ENCODE peak calls at places on chromosomes 16 and 17, in eight cellular contexts. D is heart left ventricle; O is H9; E is SK-N-SH; L is Caco-2; B is aorta; C is CD4-positive, alpha-beta memory T cell; K is left lung. A is an unnamed sample. For H3K4me1, H3K9me3 and H3K27me3, the result is how much of the 10 kb centered on the place peaks cover.

GRCh38 chr17:47280072-47280811 is 26.6 kb downstream of the ITGB3 start:
- DNase-seq in D (no peak), O (no peak), E (no peak), L (no peak), B (peak), C (no peak), K (no peak), A (no peak)

GRCh38 chr17:48871551-48872351 is 20.8 kb upstream of the ATP5MC1 start:
- DNase-seq in D (peak), O (no peak), E (no peak), L (peak), B (no peak), C (no peak), K (no peak), A (no peak)

GRCh38 chr17:55527520-55528118 is 16.4 kb upstream of the SMIM36 start:
- DNase-seq in D (peak), O (peak), E (peak), L (no peak), B (no peak), C (no peak), K (no peak), A (peak)

GRCh38 chr17:50261051-50261915 is 13.0 kb upstream of the TMEM92 start:
- DNase-seq in D (no peak), O (no peak), E (peak), L (peak), B (peak), C (no peak), K (no peak), A (no peak)

GRCh38 chr16:88619859-88620655 is 18.3 kb upstream of the IL17C start:
- DNase-seq in D (no peak), O (no peak), E (no peak), L (no peak), B (no peak), C (peak), K (no peak), A (no peak)

GRCh38 chr16:70688266-70688742 is 2.5 kb upstream of the MTSS2 start:
- DNase-seq in D (peak), O (no peak), E (peak), L (no peak), B (peak), C (no peak), K (peak), A (peak)

GRCh38 chr17:77426676-77427386 is 286.1 kb downstream of the SEC14L1 start:
- DNase-seq in D (no peak), O (no peak), E (no peak), L (no peak), B (no peak), C (no peak), K (no peak), A (no peak)

GRCh38 chr16:11078812-11079459 is 134.6 kb downstream of the CLEC16A start:
- DNase-seq in D (peak), O (no peak), E (peak), L (no peak), B (peak), C (no peak), K (no peak), A (no peak)

GRCh38 chr16:54897930-54898329 is 32.7 kb upstream of the IRX5 start:
- DNase-seq in D (no peak), O (no peak), E (no peak), L (no peak), B (no peak), C (no peak), K (no peak), A (no peak)

GRCh38 chr17:49513616-49514373 is 18.7 kb downstream of the NGFR start:
- DNase-seq in D (peak), O (peak), E (no peak), L (peak), B (peak), C (no peak), K (no peak), A (no peak)

GRCh38 chr16:75138636-75139035 is 9.7 kb upstream of the ZFP1 start:
- DNase-seq in D (no peak), O (peak), E (no peak), L (peak), B (no peak), C (no peak), K (no peak), A (peak)

GRCh38 chr16:46926470-46927225 is 42.5 kb downstream of the GPT2 start:
- DNase-seq in D (no peak), O (no peak), E (no peak), L (no peak), B (no peak), C (no peak), K (no peak), A (no peak)

DNA sequence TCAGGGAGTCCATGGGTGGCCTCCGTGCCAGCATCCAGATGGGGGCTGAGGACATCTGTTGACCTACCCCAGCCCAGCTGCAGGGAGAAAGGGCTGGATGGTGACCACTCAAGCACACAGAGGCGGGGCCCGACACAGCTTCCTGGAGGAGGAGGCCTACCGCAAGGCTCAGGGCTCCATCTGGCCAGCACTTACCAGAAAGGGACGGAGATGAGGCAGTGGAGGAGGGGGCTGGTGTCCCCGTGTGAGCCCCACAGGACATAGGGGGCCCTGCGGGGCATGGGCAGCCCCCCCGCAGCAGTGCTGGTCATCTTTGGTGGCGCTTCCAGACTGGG is 147.5 kb upstream of the CIBAR2 start:
- DNase-seq in D (no peak), O (no peak), E (peak), L (no peak), B (no peak), C (no peak), K (no peak), A (peak)
- H3K4me1 ChIP-seq in D (under half), O (under half), E (under half), L (under half), B (under half), C (under half), K (under half), A (under half)

GRCh38 chr17:17424552-17424951 is 52.2 kb upstream of the MED9 start:
- DNase-seq in D (no peak), O (no peak), E (no peak), L (no peak), B (no peak), C (no peak), K (no peak), A (no peak)
- H3K9me3 ChIP-seq in D (under half), O (under half), E (under half), L (under half), B (under half), C (under half), K (under half), A (under half)

DNA sequence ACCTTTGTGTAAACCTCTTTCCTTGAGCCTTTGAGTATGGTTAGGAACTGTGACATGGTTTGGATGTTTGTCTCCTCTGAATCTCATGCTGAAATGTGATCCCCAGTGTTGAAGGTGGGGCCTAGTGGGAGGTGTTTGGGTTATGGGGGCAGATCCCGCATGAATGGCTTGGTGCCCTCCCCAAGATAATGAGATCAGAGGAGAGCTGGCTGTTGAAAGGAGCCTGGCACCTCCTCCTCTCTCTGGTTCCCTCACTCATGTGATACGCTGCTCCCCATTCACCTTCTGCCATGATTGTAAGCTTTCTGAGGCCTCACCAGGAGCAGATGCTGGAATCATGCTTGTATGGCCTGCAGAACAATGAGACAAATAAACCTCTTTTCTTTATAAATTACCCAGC is 1110.2 kb downstream of the CDH11 start:
- DNase-seq in D (no peak), O (no peak), E (no peak), L (no peak), B (no peak), C (no peak), K (no peak), A (no peak)
- H3K27me3 ChIP-seq in D (under half), O (under half), E (under half), L (under half), B (under half), C (under half), K (under half), A (under half)

GRCh38 chr16:2471016-2471652 is at the start of gene NTN3:
- DNase-seq in D (no peak), O (peak), E (peak), L (no peak), B (no peak), C (no peak), K (no peak), A (peak)
- H3K4me1 ChIP-seq in D (under half), O (under half), E (under half), L (under half), B (under half), C (under half), K (half or more), A (under half)

GRCh38 chr16:35575432-35575821 is 2116.0 kb downstream of the TP53TG3F start:
- DNase-seq in D (no peak), O (no peak), E (no peak), L (no peak), B (no peak), C (no peak), K (no peak), A (no peak)
- H3K9me3 ChIP-seq in D (under half), O (half or more), E (under half), L (under half), B (under half), C (under half), K (half or more), A (under half)

DNA sequence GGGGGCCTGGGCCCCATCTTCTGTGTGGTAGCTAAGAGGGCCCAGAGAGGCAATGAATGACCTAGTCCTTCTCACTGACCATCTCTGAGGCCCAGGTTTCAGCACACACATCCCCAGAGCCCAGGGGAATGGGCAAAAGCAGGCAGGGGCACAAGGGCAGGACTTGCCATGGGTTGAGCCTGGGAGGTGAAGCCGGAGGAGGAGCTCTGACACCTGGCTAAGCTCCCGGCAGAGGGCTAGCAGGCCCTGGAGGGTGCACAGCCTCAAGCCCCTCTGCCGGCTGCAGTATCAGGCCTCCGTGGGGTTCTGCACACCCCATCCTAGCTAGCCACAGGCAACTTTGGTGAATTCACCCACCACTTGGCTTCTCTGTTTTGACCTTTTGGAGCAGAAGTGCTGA is 5.3 kb downstream of the SRCIN1 start:
- DNase-seq in D (no peak), O (no peak), E (no peak), L (no peak), B (no peak), C (no peak), K (no peak), A (no peak)
- H3K27me3 ChIP-seq in D (under half), O (under half), E (under half), L (under half), B (under half), C (under half), K (under half), A (under half)

GRCh38 chr17:38453951-38454421 is 25.7 kb downstream of the ARHGAP23 start:
- DNase-seq in D (peak), O (no peak), E (peak), L (no peak), B (peak), C (no peak), K (no peak), A (peak)
- H3K4me1 ChIP-seq in D (half or more), O (under half), E (half or more), L (half or more), B (under half), C (under half), K (half or more), A (under half)

A was measured in BE2C.